ENCODE peak calls at places on chromosomes 16 and 17, in five cellular contexts. K is lower lobe of right lung, Z is HCT116, O is psoas muscle, H is Panc1. F is an unnamed sample.

GRCh38 chr17:2602597-2603017 is 9.2 kb downstream of the PAFAH1B1 start:
- DNase-seq in K (no peak), Z (no peak), O (no peak), H (no peak), F (no peak)

GRCh38 chr17:80908776-80909175 is 82.9 kb upstream of the CHMP6 start:
- DNase-seq in K (no peak), Z (no peak), O (peak; percentile 9), H (no peak), F (no peak)

GRCh38 chr16:88561485-88562369 is 8.5 kb upstream of the ZC3H18 start:
- DNase-seq in K (peak; percentile 61), Z (peak; percentile 36), O (peak; percentile 33), H (no peak), F (no peak)

GRCh38 chr16:19066988-19067348 is 446 bp upstream of the COQ7 start:
- DNase-seq in K (no peak), Z (no peak), O (no peak), H (no peak), F (no peak)

GRCh38 chr16:775236-775796 is 12.9 kb downstream of the RPUSD1 start:
- DNase-seq in K (no peak), Z (no peak), O (no peak), H (no peak), F (no peak)

GRCh38 chr17:17675925-17676534 is 5.2 kb upstream of the RAI1 start:
- DNase-seq in K (no peak), Z (peak; percentile 48), O (no peak), H (no peak), F (peak; percentile 43)

GRCh38 chr17:48599373-48599772 is 5.4 kb downstream of the HOXB6 start:
- DNase-seq in K (no peak), Z (no peak), O (no peak), H (no peak), F (no peak)

GRCh38 chr16:75621170-75621477 is 2.0 kb downstream of the ADAT1 start:
- DNase-seq in K (no peak), Z (no peak), O (no peak), H (no peak), F (peak; percentile 12)

GRCh38 chr17:57523926-57524634 is 221.0 kb downstream of the CCDC182 start:
- DNase-seq in K (peak; percentile 74), Z (peak; percentile 54), O (peak; percentile 71), H (no peak), F (no peak)

GRCh38 chr16:3020247-3020603 is at the start of gene TNFRSF12A:
- DNase-seq in K (peak; percentile 88), Z (peak; percentile 49), O (peak; percentile 85), H (no peak), F (no peak)

GRCh38 chr16:87161822-87162676 is 155.1 kb downstream of the C16orf95 start:
- DNase-seq in K (no peak), Z (no peak), O (no peak), H (no peak), F (no peak)

GRCh38 chr16:68083239-68083781 is 1.9 kb upstream of the NFATC3 start:
- DNase-seq in K (no peak), Z (no peak), O (no peak), H (no peak), F (no peak)

GRCh38 chr17:954431-955164 is 25.0 kb downstream of the NXN start:
- DNase-seq in K (peak; percentile 62), Z (no peak), O (no peak), H (no peak), F (no peak)

GRCh38 chr16:53123753-53124152 is 69.0 kb downstream of the CHD9 start:
- DNase-seq in K (no peak), Z (no peak), O (no peak), H (no peak), F (no peak)

GRCh38 chr17:3766783-3767182 is 34.2 kb downstream of the ITGAE start:
- DNase-seq in K (no peak), Z (no peak), O (no peak), H (no peak), F (no peak)

GRCh38 chr16:66511615-66512500 is 38.1 kb downstream of the TK2 start:
- DNase-seq in K (no peak), Z (peak; percentile 43), O (no peak), H (no peak), F (peak; percentile 84)

GRCh38 chr17:33674685-33675084 is 381.6 kb upstream of the ASIC2 start:
- DNase-seq in K (peak; percentile 53), Z (peak; percentile 1), O (peak; percentile 49), H (peak; percentile 47), F (peak; percentile 12)

GRCh38 chr17:41026668-41027471 is at the start of gene KRTAP1-5:
- DNase-seq in K (no peak), Z (no peak), O (no peak), H (no peak), F (no peak)

GRCh38 chr16:88911148-88911945 is 44.9 kb upstream of the PABPN1L start:
- DNase-seq in K (no peak), Z (no peak), O (no peak), H (no peak), F (no peak)

GRCh38 chr16:79912592-79913310 is 312.2 kb upstream of the MAF start:
- DNase-seq in K (no peak), Z (no peak), O (no peak), H (no peak), F (no peak)

GRCh38 chr16:9092282-9092962 is 978 bp downstream of the HAPSTR1 start:
- DNase-seq in K (peak; percentile 67), Z (no peak), O (peak; percentile 48), H (no peak), F (no peak)

GRCh38 chr17:6531575-6531974 is 24.8 kb downstream of the PITPNM3 start:
- DNase-seq in K (no peak), Z (no peak), O (no peak), H (no peak), F (no peak)

GRCh38 chr17:32976131-32976530 is 15.5 kb upstream of the SPACA3 start:
- DNase-seq in K (no peak), Z (no peak), O (no peak), H (no peak), F (no peak)

GRCh38 chr17:40168262-40168832 is 8.9 kb upstream of the RAPGEFL1 start:
- DNase-seq in K (no peak), Z (peak; percentile 28), O (no peak), H (peak; percentile 41), F (peak; percentile 49)

GRCh38 chr17:57984226-57984890 is 3.7 kb downstream of the VEZF1 start:
- DNase-seq in K (no peak), Z (no peak), O (no peak), H (no peak), F (no peak)

GRCh38 chr17:76530489-76530814 is 7.1 kb downstream of the CYGB start:
- DNase-seq in K (no peak), Z (no peak), O (no peak), H (no peak), F (no peak)

GRCh38 chr17:76528528-76529223 is 8.8 kb downstream of the CYGB start:
- DNase-seq in K (no peak), Z (no peak), O (no peak), H (no peak), F (no peak)

GRCh38 chr17:76529224-76529642 is 8.3 kb downstream of the CYGB start:
- DNase-seq in K (peak; percentile 80), Z (no peak), O (peak; percentile 87), H (no peak), F (no peak)

GRCh38 chr17:76530826-76531500 is 6.5 kb downstream of the CYGB start:
- DNase-seq in K (no peak), Z (no peak), O (no peak), H (no peak), F (no peak)

GRCh38 chr17:76529643-76530488 is 7.6 kb downstream of the CYGB start:
- DNase-seq in K (peak; percentile 83), Z (no peak), O (peak; percentile 89), H (no peak), F (no peak)
- TF ChIP-seq CTCF in K (no peak), Z (no peak), O (no peak), H (no peak), F (no peak)

GRCh38 chr17:8828517-8828875 is 29.3 kb upstream of the MFSD6L start:
- DNase-seq in K (no peak), Z (no peak), O (no peak), H (no peak), F (no peak)

GRCh38 chr17:8826808-8827435 is 27.8 kb upstream of the MFSD6L start:
- DNase-seq in K (no peak), Z (no peak), O (no peak), H (no peak), F (no peak)

GRCh38 chr17:8822401-8823035 is 23.4 kb upstream of the MFSD6L start:
- DNase-seq in K (no peak), Z (no peak), O (no peak), H (no peak), F (no peak)

GRCh38 chr17:8823279-8823678 is 24.1 kb upstream of the MFSD6L start:
- DNase-seq in K (no peak), Z (no peak), O (no peak), H (no peak), F (no peak)

DNA sequence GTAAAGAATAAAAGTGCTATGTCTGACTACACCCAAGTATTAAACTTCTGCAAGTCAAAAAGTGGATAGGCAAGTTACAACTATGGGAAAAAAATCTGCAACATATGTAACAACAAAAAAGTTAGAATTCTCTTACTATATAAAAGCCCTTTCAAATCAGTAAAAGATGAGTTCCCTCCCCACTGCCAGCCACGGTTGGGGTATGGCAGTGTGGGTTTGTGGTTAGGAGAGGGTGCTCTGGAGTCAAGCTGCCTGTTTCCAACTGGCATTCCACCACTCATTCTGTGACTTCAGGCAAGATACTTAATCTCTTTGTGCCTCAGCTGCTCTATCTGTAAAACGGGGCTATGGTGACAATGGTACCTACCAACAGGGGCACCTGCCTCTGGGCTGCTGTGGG is 26.6 kb upstream of the MFSD6L start:
- DNase-seq in K (no peak), Z (no peak), O (no peak), H (no peak), F (no peak)
- H3K4me3 ChIP-seq in K (no peak overlapping the region), Z (no peak overlapping the region), O (no peak overlapping the region), H (no peak overlapping the region), F (no peak overlapping the region)

DNA sequence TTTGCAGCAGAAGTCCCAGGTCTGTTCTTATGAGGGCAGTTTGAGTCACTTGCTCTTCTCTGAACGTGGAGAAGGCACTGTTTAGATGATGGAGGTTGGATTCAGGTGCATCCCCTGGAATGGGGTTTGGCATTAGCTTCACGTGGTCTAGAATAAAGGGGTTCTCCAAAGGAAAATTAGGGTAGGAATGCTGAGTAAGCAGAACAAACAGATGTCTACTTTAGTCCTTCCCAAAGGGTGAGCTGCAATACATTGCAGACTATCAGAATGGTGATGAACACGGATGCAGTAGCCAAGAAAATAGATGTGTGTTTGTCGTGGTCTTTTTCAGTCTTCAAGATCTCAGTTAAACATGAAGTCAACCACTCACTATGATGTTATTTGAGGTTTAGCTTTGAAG is 3.3 kb upstream of the CBLN1 start:
- DNase-seq in K (no peak), Z (no peak), O (no peak), H (no peak), F (no peak)
- H3K27me3 ChIP-seq in K (peaks cover 72% of the 10 kb centered on the region), Z (no peaks in the 10 kb centered on the region), O (peaks cover 26% of the 10 kb centered on the region), H (peaks cover 5% of the 10 kb centered on the region), F (peaks cover 42% of the 10 kb centered on the region)

DNA sequence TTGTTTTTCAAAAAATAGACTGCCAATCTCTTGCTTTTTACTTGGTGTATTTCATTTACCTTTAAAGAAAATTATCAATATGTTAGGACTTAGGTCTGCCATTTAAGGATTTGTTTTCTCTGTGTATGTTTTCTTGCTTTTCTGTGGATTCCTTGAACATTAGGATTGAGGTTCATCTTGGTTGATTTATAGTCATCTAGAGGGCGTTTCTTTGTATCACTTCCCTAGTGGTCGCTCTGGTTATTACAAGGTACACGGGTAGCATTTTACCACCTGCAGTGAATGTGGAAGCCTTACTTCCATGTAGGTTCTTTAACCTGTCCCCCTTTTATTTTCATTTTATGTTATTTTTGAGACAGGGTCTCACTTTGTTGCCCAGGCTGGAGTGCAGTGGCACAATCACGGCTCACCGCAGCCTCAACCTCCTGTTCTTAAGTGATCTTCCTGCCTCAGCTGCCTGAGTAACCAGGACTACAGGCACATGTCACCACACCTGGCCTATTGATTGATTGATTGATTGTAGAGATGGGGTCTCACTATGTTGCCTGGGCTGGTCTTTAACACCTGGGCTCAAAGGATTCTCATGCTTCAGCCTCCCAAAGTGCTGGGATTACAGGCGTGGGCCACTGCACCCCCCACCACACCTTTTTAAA is 35.2 kb upstream of the CBX4 start:
- DNase-seq in K (no peak), Z (peak; percentile 72), O (no peak), H (no peak), F (no peak)
- TF ChIP-seq CTCF in K (peak; percentile 50), Z (peak; percentile 76), O (peak; percentile 21), H (peak; percentile 45), F (peak; percentile 38)

F was measured in kidney epithelial cell.